ENCODE peak calls at places on chromosomes 3 and 15, in seven cellular contexts. T is ovary, V is fibroblast of lung, J is mammary epithelial cell, I is spleen, N is NB4, S is PC-3. F is an unnamed sample.

GRCh38 chr15:52658955-52659354 is 20.2 kb downstream of the ATOSA start:
- DNase-seq in T (no peak), V (no peak), J (peak; percentile 47), I (no peak), N (no peak), S (peak; percentile 66), F (peak; percentile 36)

GRCh38 chr15:51751687-51752683 is 588 bp downstream of the TMOD2 start:
- DNase-seq in T (no peak), V (peak; percentile 35), J (peak; percentile 65), I (peak; percentile 84), N (peak; percentile 73), S (peak; percentile 34), F (peak; percentile 60)

GRCh38 chr3:29494305-29495036 is 213.6 kb downstream of the RBMS3 start:
- DNase-seq in T (no peak), V (peak; percentile 23), J (no peak), I (no peak), N (no peak), S (no peak), F (no peak)

GRCh38 chr3:125594581-125595011 is 701 bp downstream of the OSBPL11 start:
- DNase-seq in T (peak; percentile 33), V (no peak), J (peak; percentile 21), I (peak; percentile 84), N (no peak), S (no peak), F (peak; percentile 23)

GRCh38 chr3:39141211-39141995 is 12.0 kb downstream of the CSRNP1 start:
- DNase-seq in T (peak; percentile 75), V (peak; percentile 26), J (peak; percentile 84), I (peak; percentile 89), N (no peak), S (peak; percentile 93), F (peak; percentile 91)

GRCh38 chr3:152202976-152203626 is 65.6 kb upstream of the MBNL1 start:
- DNase-seq in T (no peak), V (peak; percentile 9), J (no peak), I (no peak), N (peak; percentile 62), S (no peak), F (no peak)

GRCh38 chr15:74783072-74783807 is 1.4 kb downstream of the CSK start:
- DNase-seq in T (no peak), V (peak; percentile 26), J (no peak), I (peak; percentile 90), N (peak; percentile 87), S (no peak), F (no peak)

GRCh38 chr3:20400281-20400680 is 214.3 kb upstream of the SGO1 start:
- DNase-seq in T (no peak), V (no peak), J (no peak), I (no peak), N (no peak), S (no peak), F (no peak)

GRCh38 chr3:128081226-128081625 is 29.0 kb downstream of the SEC61A1 start:
- DNase-seq in T (no peak), V (no peak), J (no peak), I (no peak), N (no peak), S (no peak), F (no peak)

GRCh38 chr3:189593581-189593980 is 37.6 kb upstream of the TP63 start:
- DNase-seq in T (no peak), V (peak; percentile 1), J (no peak), I (no peak), N (no peak), S (no peak), F (peak; percentile 18)

GRCh38 chr3:128786434-128787020 is 60.5 kb downstream of the RAB7A start:
- DNase-seq in T (no peak), V (no peak), J (no peak), I (no peak), N (no peak), S (no peak), F (no peak)

GRCh38 chr15:31365655-31366127 is 39.1 kb downstream of the KLF13 start:
- DNase-seq in T (peak; percentile 82), V (peak; percentile 93), J (peak; percentile 70), I (peak; percentile 98), N (peak; percentile 99), S (no peak), F (peak; percentile 84)

GRCh38 chr3:65961733-65962132 is 77.0 kb downstream of the MAGI1 start:
- DNase-seq in T (no peak), V (no peak), J (no peak), I (no peak), N (no peak), S (no peak), F (no peak)

GRCh38 chr3:48765376-48765775 is 48.4 kb upstream of the IP6K2 start:
- DNase-seq in T (no peak), V (peak; percentile 14), J (peak; percentile 29), I (no peak), N (peak; percentile 9), S (peak; percentile 49), F (peak; percentile 70)

GRCh38 chr3:177333535-177334495 is 136.5 kb upstream of the TBL1XR1 start:
- DNase-seq in T (no peak), V (peak; percentile 24), J (no peak), I (no peak), N (peak; percentile 85), S (no peak), F (no peak)

GRCh38 chr15:91970142-91970541 is 116.6 kb downstream of the SLCO3A1 start:
- DNase-seq in T (peak; percentile 76), V (peak; percentile 88), J (no peak), I (no peak), N (no peak), S (no peak), F (no peak)

GRCh38 chr3:186839874-186840641 is 2.5 kb upstream of the ADIPOQ start:
- DNase-seq in T (no peak), V (peak; percentile 53), J (no peak), I (no peak), N (peak; percentile 85), S (peak; percentile 33), F (no peak)

GRCh38 chr3:27930052-27930602 is 208.0 kb upstream of the EOMES start:
- DNase-seq in T (no peak), V (no peak), J (no peak), I (no peak), N (no peak), S (no peak), F (no peak)

GRCh38 chr15:84671211-84671610 is 13.2 kb upstream of the NMB start:
- DNase-seq in T (no peak), V (peak; percentile 82), J (peak; percentile 75), I (no peak), N (no peak), S (no peak), F (no peak)

DNA sequence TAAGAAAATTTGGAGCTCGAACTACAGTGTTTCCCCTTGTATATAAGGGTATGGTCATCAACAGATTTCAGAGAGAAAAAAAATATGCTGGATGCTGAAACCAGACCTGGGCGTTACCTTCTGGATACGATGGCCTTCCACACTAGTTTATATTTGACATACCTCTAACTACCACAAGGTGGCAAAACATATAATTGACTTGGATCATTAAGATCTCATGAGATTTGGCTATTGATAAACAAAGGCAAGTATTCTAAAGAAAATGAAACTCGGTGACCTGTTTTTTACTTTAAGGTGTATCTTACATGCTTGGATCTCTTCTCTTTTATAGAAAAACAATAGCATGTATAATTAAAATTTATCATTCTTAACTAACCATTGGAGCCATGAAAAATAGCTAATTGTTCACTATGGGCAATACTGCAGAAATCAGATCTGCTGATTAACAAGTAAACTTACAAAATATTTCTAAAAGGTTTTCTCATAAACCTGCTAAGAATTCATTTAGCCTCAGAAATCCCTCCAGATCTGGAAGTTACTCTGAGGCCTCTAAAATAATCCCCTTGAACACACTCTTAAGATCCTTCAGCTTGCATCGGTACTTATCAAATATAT is 300.6 kb upstream of the KCNH8 start:
- DNase-seq in T (no peak), V (no peak), J (no peak), I (no peak), N (peak; percentile 12), S (peak; percentile 62), F (peak; percentile 27)
- TF ChIP-seq CTCF in T (no peak), V (no peak), J (peak; percentile 39), I (no peak), N (peak; percentile 7), S (peak; percentile 75), F (peak; percentile 37)

DNA sequence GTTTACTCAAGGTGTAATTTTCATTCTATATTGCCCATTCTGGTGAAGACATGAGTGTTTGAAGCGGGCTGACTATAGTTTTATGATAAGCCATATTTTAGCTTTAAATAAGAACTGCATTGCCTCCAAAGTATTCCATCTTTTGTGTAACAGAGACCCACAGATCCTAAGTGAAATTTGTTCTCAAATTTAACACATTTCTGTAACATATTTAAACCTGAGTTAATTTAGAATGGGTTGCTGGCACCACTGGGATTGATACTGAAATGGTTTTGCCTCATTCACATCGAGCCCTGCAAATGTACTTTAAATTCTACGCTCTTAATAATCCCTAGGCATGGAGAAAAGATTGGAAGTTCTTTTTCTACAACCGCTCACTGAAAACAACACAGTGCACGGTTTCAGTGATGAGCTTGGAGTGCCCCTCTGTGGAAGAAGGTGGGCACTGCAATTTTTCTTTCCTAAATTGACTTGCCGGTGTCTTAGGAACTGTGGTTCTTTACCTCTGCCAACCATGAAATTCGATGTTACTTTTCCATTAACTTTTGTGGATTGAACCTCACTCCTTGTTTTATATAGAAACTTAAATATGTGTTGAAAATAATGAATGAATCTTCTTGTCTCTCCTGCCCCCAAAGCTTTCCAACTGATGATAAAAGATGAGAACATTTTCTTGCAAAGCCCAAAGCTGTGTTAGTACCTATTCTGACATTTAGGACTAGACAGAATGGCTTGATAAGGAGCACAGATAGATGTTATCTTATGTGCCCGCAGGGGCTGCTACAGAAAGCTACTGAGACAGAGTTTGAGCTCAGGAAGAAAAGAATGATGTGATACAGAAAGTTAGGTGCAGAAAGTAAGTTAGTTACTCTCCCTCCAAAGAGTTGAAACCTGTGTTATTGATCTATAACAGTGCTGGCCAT is 109.7 kb upstream of the ATP11B start:
- DNase-seq in T (peak; percentile 37), V (peak; percentile 75), J (peak; percentile 72), I (no peak), N (peak; percentile 68), S (peak; percentile 93), F (peak; percentile 79)
- H3K4me3 ChIP-seq in T (peak overlapping the region; percentile 47), V (no peak overlapping the region), J (no peak overlapping the region), I (peak overlapping the region; percentile 61), N (no peak overlapping the region), S (peak overlapping the region; percentile 80), F (no peak overlapping the region)

GRCh38 chr15:99514306-99514705 is 51.5 kb upstream of the MEF2A start:
- DNase-seq in T (no peak), V (no peak), J (no peak), I (peak; percentile 51), N (no peak), S (no peak), F (peak; percentile 20)

GRCh38 chr15:99508807-99509311 is 56.9 kb upstream of the MEF2A start:
- DNase-seq in T (no peak), V (no peak), J (no peak), I (peak; percentile 35), N (no peak), S (peak; percentile 14), F (no peak)

GRCh38 chr15:99511529-99511864 is 54.3 kb upstream of the MEF2A start:
- DNase-seq in T (no peak), V (peak; percentile 75), J (no peak), I (no peak), N (no peak), S (no peak), F (no peak)

GRCh38 chr15:99509686-99510461 is 55.9 kb upstream of the MEF2A start:
- DNase-seq in T (no peak), V (no peak), J (no peak), I (peak; percentile 80), N (peak; percentile 90), S (no peak), F (no peak)

GRCh38 chr15:99511865-99512632 is 53.7 kb upstream of the MEF2A start:
- DNase-seq in T (no peak), V (peak; percentile 43), J (no peak), I (peak; percentile 72), N (peak; percentile 99), S (no peak), F (no peak)
- TF ChIP-seq CTCF in T (no peak), V (no peak), J (no peak), I (no peak), N (peak; percentile 24), S (no peak), F (no peak)

GRCh38 chr15:60972866-60973265 is 256.2 kb downstream of the RORA start:
- DNase-seq in T (no peak), V (peak; percentile 70), J (peak; percentile 16), I (no peak), N (peak; percentile 13), S (peak; percentile 24), F (peak; percentile 34)
- H3K4me3 ChIP-seq in T (no peak overlapping the region), V (no peak overlapping the region), J (no peak overlapping the region), I (no peak overlapping the region), N (no peak overlapping the region), S (no peak overlapping the region), F (no peak overlapping the region)

F was measured in epithelial cell of esophagus.